ENCODE peak calls at places on chromosomes 11 and 22, in eight cellular contexts. One of them, this sample, is unnamed.

GRCh38 chr11:78227906-78228305 is 39.2 kb downstream of the USP35 start:
- DNase-seq in transverse colon: no peak
- DNase-seq in breast epithelium: no peak
- DNase-seq in testis: no peak
- DNase-seq in spleen: no peak
- DNase-seq in IMR-90: no peak
- DNase-seq in NB4: no peak
- DNase-seq in prostate gland: no peak
- DNase-seq in this sample: no peak

GRCh38 chr22:38397189-38398097 is 57.6 kb downstream of the KCNJ4 start:
- DNase-seq in IMR-90: no peak
- DNase-seq in breast epithelium: no peak
- DNase-seq in spleen: peak; percentile 89
- DNase-seq in testis: no peak
- DNase-seq in prostate gland: no peak
- DNase-seq in transverse colon: peak; percentile 59
- DNase-seq in NB4: peak; percentile 72
- DNase-seq in this sample: peak; percentile 56

GRCh38 chr11:19756675-19757475 is 44.2 kb downstream of the NAV2 start:
- DNase-seq in NB4: no peak
- DNase-seq in transverse colon: no peak
- DNase-seq in testis: no peak
- DNase-seq in breast epithelium: no peak
- DNase-seq in spleen: no peak
- DNase-seq in IMR-90: no peak
- DNase-seq in prostate gland: no peak
- DNase-seq in this sample: no peak

GRCh38 chr11:87007938-87008337 is 29.8 kb upstream of the TMEM135 start:
- DNase-seq in spleen: no peak
- DNase-seq in testis: no peak
- DNase-seq in breast epithelium: no peak
- DNase-seq in IMR-90: peak; percentile 55
- DNase-seq in prostate gland: no peak
- DNase-seq in transverse colon: no peak
- DNase-seq in NB4: no peak
- DNase-seq in this sample: no peak

GRCh38 chr11:14065153-14065552 is 102.6 kb downstream of the SPON1 start:
- DNase-seq in IMR-90: no peak
- DNase-seq in transverse colon: peak; percentile 39
- DNase-seq in breast epithelium: no peak
- DNase-seq in spleen: no peak
- DNase-seq in testis: no peak
- DNase-seq in prostate gland: no peak
- DNase-seq in NB4: no peak
- DNase-seq in this sample: peak; percentile 74

GRCh38 chr22:30210235-30210831 is 36.2 kb downstream of the LIF start:
- DNase-seq in IMR-90: peak; percentile 80
- DNase-seq in spleen: peak; percentile 27
- DNase-seq in breast epithelium: peak; percentile 57
- DNase-seq in NB4: peak; percentile 34
- DNase-seq in testis: peak; percentile 50
- DNase-seq in transverse colon: no peak
- DNase-seq in prostate gland: no peak
- DNase-seq in this sample: no peak

GRCh38 chr11:76265771-76266241 is 59.5 kb upstream of the WNT11 start:
- DNase-seq in transverse colon: no peak
- DNase-seq in breast epithelium: no peak
- DNase-seq in spleen: no peak
- DNase-seq in NB4: no peak
- DNase-seq in IMR-90: no peak
- DNase-seq in testis: peak; percentile 19
- DNase-seq in prostate gland: no peak
- DNase-seq in this sample: no peak

GRCh38 chr22:28582806-28583205 is 96.8 kb downstream of the TTC28 start:
- DNase-seq in prostate gland: no peak
- DNase-seq in breast epithelium: no peak
- DNase-seq in spleen: no peak
- DNase-seq in testis: no peak
- DNase-seq in transverse colon: no peak
- DNase-seq in IMR-90: peak; percentile 81
- DNase-seq in NB4: no peak
- DNase-seq in this sample: no peak

GRCh38 chr22:43854786-43855271 is 7.5 kb downstream of the SULT4A1 start:
- DNase-seq in transverse colon: no peak
- DNase-seq in NB4: no peak
- DNase-seq in testis: no peak
- DNase-seq in spleen: peak; percentile 40
- DNase-seq in IMR-90: no peak
- DNase-seq in prostate gland: no peak
- DNase-seq in breast epithelium: peak; percentile 39
- DNase-seq in this sample: peak; percentile 29

GRCh38 chr11:68402355-68403031 is 58.1 kb upstream of the PPP6R3 start:
- DNase-seq in testis: no peak
- DNase-seq in breast epithelium: no peak
- DNase-seq in spleen: no peak
- DNase-seq in transverse colon: no peak
- DNase-seq in IMR-90: no peak
- DNase-seq in NB4: no peak
- DNase-seq in prostate gland: no peak
- DNase-seq in this sample: no peak

GRCh38 chr11:47161134-47161854 is 15.4 kb downstream of the ARFGAP2 start:
- DNase-seq in prostate gland: peak; percentile 36
- DNase-seq in transverse colon: peak; percentile 69
- DNase-seq in spleen: no peak
- DNase-seq in breast epithelium: no peak
- DNase-seq in NB4: peak; percentile 78
- DNase-seq in testis: peak; percentile 74
- DNase-seq in IMR-90: peak; percentile 69
- DNase-seq in this sample: peak; percentile 33

GRCh38 chr11:15909937-15910598 is 446.3 kb downstream of the SOX6 start:
- DNase-seq in NB4: no peak
- DNase-seq in breast epithelium: no peak
- DNase-seq in IMR-90: no peak
- DNase-seq in testis: no peak
- DNase-seq in spleen: no peak
- DNase-seq in prostate gland: no peak
- DNase-seq in transverse colon: no peak
- DNase-seq in this sample: no peak

GRCh38 chr11:125138966-125139365 is 25.6 kb upstream of the PKNOX2 start:
- DNase-seq in IMR-90: no peak
- DNase-seq in testis: no peak
- DNase-seq in breast epithelium: no peak
- DNase-seq in prostate gland: no peak
- DNase-seq in NB4: no peak
- DNase-seq in spleen: no peak
- DNase-seq in transverse colon: no peak
- DNase-seq in this sample: no peak

GRCh38 chr11:33835143-33835878 is 56.6 kb downstream of the LMO2 start:
- DNase-seq in breast epithelium: no peak
- DNase-seq in testis: no peak
- DNase-seq in prostate gland: no peak
- DNase-seq in IMR-90: peak; percentile 76
- DNase-seq in spleen: no peak
- DNase-seq in NB4: peak; percentile 68
- DNase-seq in transverse colon: no peak
- DNase-seq in this sample: no peak

GRCh38 chr11:44112083-44112865 is 16.8 kb downstream of the EXT2 start:
- DNase-seq in prostate gland: no peak
- DNase-seq in IMR-90: peak; percentile 76
- DNase-seq in breast epithelium: no peak
- DNase-seq in transverse colon: no peak
- DNase-seq in testis: peak; percentile 20
- DNase-seq in spleen: no peak
- DNase-seq in NB4: no peak
- DNase-seq in this sample: no peak

GRCh38 chr22:36858966-36859365 is 1.8 kb upstream of the NCF4 start:
- DNase-seq in testis: no peak
- DNase-seq in spleen: no peak
- DNase-seq in IMR-90: no peak
- DNase-seq in NB4: no peak
- DNase-seq in prostate gland: no peak
- DNase-seq in breast epithelium: no peak
- DNase-seq in transverse colon: no peak
- DNase-seq in this sample: no peak

GRCh38 chr22:41799486-41800347 is 762 bp upstream of the CCDC134 start:
- DNase-seq in NB4: peak; percentile 25
- DNase-seq in breast epithelium: peak; percentile 55
- DNase-seq in IMR-90: no peak
- DNase-seq in transverse colon: peak; percentile 29
- DNase-seq in testis: peak; percentile 53
- DNase-seq in prostate gland: peak; percentile 15
- DNase-seq in spleen: peak; percentile 84
- DNase-seq in this sample: no peak

GRCh38 chr11:110091995-110092576 is 1.1 kb upstream of the ZC3H12C start:
- DNase-seq in transverse colon: no peak
- DNase-seq in testis: peak; percentile 22
- DNase-seq in breast epithelium: no peak
- DNase-seq in prostate gland: no peak
- DNase-seq in spleen: no peak
- DNase-seq in NB4: peak; percentile 4
- DNase-seq in IMR-90: no peak
- DNase-seq in this sample: no peak

GRCh38 chr11:95443386-95443785 is 212.4 kb upstream of the SESN3 start:
- DNase-seq in prostate gland: no peak
- DNase-seq in testis: no peak
- DNase-seq in IMR-90: no peak
- DNase-seq in NB4: peak; percentile 23
- DNase-seq in breast epithelium: no peak
- DNase-seq in transverse colon: no peak
- DNase-seq in spleen: no peak
- DNase-seq in this sample: peak; percentile 57

GRCh38 chr11:88326112-88326511 is 11.4 kb downstream of the CTSC start:
- DNase-seq in NB4: no peak
- DNase-seq in transverse colon: no peak
- DNase-seq in spleen: no peak
- DNase-seq in IMR-90: no peak
- DNase-seq in prostate gland: no peak
- DNase-seq in testis: no peak
- DNase-seq in breast epithelium: no peak
- DNase-seq in this sample: no peak

GRCh38 chr11:88327061-88327460 is 10.5 kb downstream of the CTSC start:
- DNase-seq in spleen: no peak
- DNase-seq in testis: no peak
- DNase-seq in prostate gland: no peak
- DNase-seq in NB4: no peak
- DNase-seq in IMR-90: no peak
- DNase-seq in breast epithelium: no peak
- DNase-seq in transverse colon: no peak
- DNase-seq in this sample: no peak

GRCh38 chr11:88324562-88325345 is 12.8 kb downstream of the CTSC start:
- DNase-seq in prostate gland: no peak
- DNase-seq in breast epithelium: no peak
- DNase-seq in testis: no peak
- DNase-seq in spleen: no peak
- DNase-seq in IMR-90: no peak
- DNase-seq in NB4: no peak
- DNase-seq in transverse colon: no peak
- DNase-seq in this sample: no peak

GRCh38 chr11:88329563-88330250 is 7.8 kb downstream of the CTSC start:
- DNase-seq in transverse colon: no peak
- DNase-seq in breast epithelium: no peak
- DNase-seq in IMR-90: no peak
- DNase-seq in spleen: no peak
- DNase-seq in NB4: no peak
- DNase-seq in testis: no peak
- DNase-seq in prostate gland: no peak
- DNase-seq in this sample: no peak

GRCh38 chr11:88327462-88328143 is 9.9 kb downstream of the CTSC start:
- DNase-seq in breast epithelium: no peak
- DNase-seq in transverse colon: no peak
- DNase-seq in NB4: no peak
- DNase-seq in testis: no peak
- DNase-seq in IMR-90: no peak
- DNase-seq in prostate gland: no peak
- DNase-seq in spleen: no peak
- DNase-seq in this sample: no peak
- H3K4me3 ChIP-seq in breast epithelium: no peak overlapping the region
- H3K4me3 ChIP-seq in transverse colon: no peak overlapping the region
- H3K4me3 ChIP-seq in NB4: no peak overlapping the region
- H3K4me3 ChIP-seq in testis: no peak overlapping the region
- H3K4me3 ChIP-seq in IMR-90: no peak overlapping the region
- H3K4me3 ChIP-seq in prostate gland: no peak overlapping the region
- H3K4me3 ChIP-seq in spleen: no peak overlapping the region
- H3K4me3 ChIP-seq in this sample: no peak overlapping the region

GRCh38 chr11:119095066-119095880 is 6.4 kb downstream of the DPAGT1 start:
- DNase-seq in transverse colon: peak; percentile 99
- DNase-seq in IMR-90: peak; percentile 99
- DNase-seq in prostate gland: peak; percentile 100
- DNase-seq in NB4: peak; percentile 100
- DNase-seq in spleen: peak; percentile 98
- DNase-seq in breast epithelium: peak; percentile 100
- DNase-seq in testis: peak; percentile 100
- DNase-seq in this sample: peak; percentile 99
- TF ChIP-seq CTCF in transverse colon: peak; percentile 53
- TF ChIP-seq CTCF in IMR-90: no peak
- TF ChIP-seq CTCF in prostate gland: peak; percentile 29
- TF ChIP-seq CTCF in NB4: no peak
- TF ChIP-seq CTCF in spleen: no peak
- TF ChIP-seq CTCF in breast epithelium: peak; percentile 58
- TF ChIP-seq CTCF in testis: peak; percentile 15
- TF ChIP-seq CTCF in this sample: no peak

DNA sequence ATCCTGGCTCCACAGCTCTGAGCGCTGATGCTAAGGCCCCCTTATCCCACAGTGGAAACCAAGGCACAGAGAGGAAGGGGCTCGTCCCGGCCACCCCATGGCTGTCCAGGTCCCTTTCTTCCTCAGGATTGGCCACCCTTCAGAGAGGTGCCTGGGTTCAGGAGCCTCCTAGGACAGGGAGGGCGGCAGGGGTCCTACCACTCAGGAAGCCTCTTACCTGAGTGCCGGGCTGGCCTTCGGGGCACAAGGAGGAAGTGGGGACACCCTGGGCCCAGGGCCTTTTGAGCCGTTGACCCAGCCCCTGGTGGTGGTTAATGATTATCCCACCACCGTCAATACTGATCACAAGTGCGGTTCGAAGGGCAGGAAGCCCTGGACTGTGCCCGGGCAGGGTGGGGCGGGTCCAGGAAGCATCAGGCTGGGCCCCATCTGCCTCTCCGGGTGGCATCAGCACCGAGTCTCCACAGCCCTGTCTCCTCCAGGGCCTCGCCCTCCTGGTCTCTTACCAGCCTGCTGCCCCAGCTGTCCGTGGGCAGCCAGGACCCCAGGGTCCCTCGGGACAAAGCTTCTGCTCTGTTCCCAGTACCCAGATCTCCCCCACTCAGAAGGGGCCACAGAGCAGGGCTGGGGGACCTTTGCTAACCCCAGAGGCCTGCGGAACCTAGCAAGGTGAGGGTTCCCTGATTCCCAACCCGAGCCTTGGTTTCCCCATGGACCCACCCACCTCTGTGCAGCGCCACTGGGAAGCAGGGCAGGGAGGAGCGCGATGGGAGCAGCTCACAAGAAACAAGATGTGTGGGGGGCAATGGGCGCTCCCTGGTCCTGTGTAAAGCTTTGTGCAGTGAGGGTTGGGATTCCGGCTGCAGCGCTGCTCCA is 15.0 kb upstream of the EHD1 start:
- DNase-seq in IMR-90: no peak
- DNase-seq in NB4: no peak
- DNase-seq in spleen: no peak
- DNase-seq in prostate gland: no peak
- DNase-seq in breast epithelium: no peak
- DNase-seq in transverse colon: peak; percentile 94
- DNase-seq in testis: no peak
- DNase-seq in this sample: peak; percentile 93
- TF ChIP-seq POLR2A in IMR-90: no peak
- TF ChIP-seq POLR2A in NB4: no peak
- TF ChIP-seq POLR2A in spleen: no peak
- TF ChIP-seq POLR2A in prostate gland: no peak
- TF ChIP-seq POLR2A in breast epithelium: no peak
- TF ChIP-seq POLR2A in transverse colon: peak; percentile 99
- TF ChIP-seq POLR2A in testis: no peak
- TF ChIP-seq POLR2A in this sample: peak; percentile 99

GRCh38 chr11:65133724-65134123 is 595 bp downstream of the SYVN1 start:
- DNase-seq in IMR-90: no peak
- DNase-seq in spleen: no peak
- DNase-seq in NB4: no peak
- DNase-seq in testis: no peak
- DNase-seq in transverse colon: no peak
- DNase-seq in breast epithelium: no peak
- DNase-seq in prostate gland: no peak
- DNase-seq in this sample: peak; percentile 50
- H3K4me3 ChIP-seq in IMR-90: peak overlapping the region; percentile 63
- H3K4me3 ChIP-seq in spleen: peak overlapping the region; percentile 94
- H3K4me3 ChIP-seq in NB4: peak overlapping the region; percentile 86
- H3K4me3 ChIP-seq in testis: peak overlapping the region; percentile 92
- H3K4me3 ChIP-seq in transverse colon: peak overlapping the region; percentile 78
- H3K4me3 ChIP-seq in breast epithelium: peak overlapping the region; percentile 92
- H3K4me3 ChIP-seq in prostate gland: peak overlapping the region; percentile 64
- H3K4me3 ChIP-seq in this sample: peak overlapping the region; percentile 84